ENCODE peak calls at places on chromosomes 4 and X, in eight cellular contexts. R is CD4-positive, alpha-beta memory T cell; M is vagina; B is left ventricle myocardium inferior; Q is uterus; Y is fibroblast of lung; T is spleen; D is dorsolateral prefrontal cortex. J is an unnamed sample.
A peak's percentile ranks its signal among the peaks of the same experiment; 100 is the strongest.

GRCh38 chr4:103303011-103303410 is 104.9 kb upstream of the CENPE start:
- DNase-seq in R (no peak), M (no peak), B (no peak), Q (no peak), Y (no peak), T (no peak), D (no peak), J (no peak)

GRCh38 chr4:32061916-32062315 is 1341.7 kb downstream of the PCDH7 start:
- DNase-seq in R (no peak), M (no peak), B (no peak), Q (no peak), Y (no peak), T (no peak), D (no peak), J (no peak)

GRCh38 chr4:88275516-88275915 is 8.8 kb downstream of the PPM1K start:
- DNase-seq in R (no peak), M (no peak), B (no peak), Q (no peak), Y (peak; percentile 47), T (no peak), D (no peak), J (no peak)

GRCh38 chr4:104879854-104880253 is 266.8 kb upstream of the TET2 start:
- DNase-seq in R (no peak), M (no peak), B (no peak), Q (no peak), Y (no peak), T (no peak), D (no peak), J (no peak)

GRCh38 chr4:52611030-52611555 is 48.0 kb downstream of the USP46 start:
- DNase-seq in R (no peak), M (no peak), B (no peak), Q (no peak), Y (no peak), T (no peak), D (no peak), J (no peak)

GRCh38 chrX:130654409-130654970 is 248.5 kb downstream of the ENOX2 start:
- DNase-seq in R (no peak), M (no peak), B (no peak), Q (no peak), Y (no peak), T (no peak), D (no peak), J (no peak)

GRCh38 chr4:85659626-85660213 is 184.8 kb downstream of the ARHGAP24 start:
- DNase-seq in R (no peak), M (no peak), B (no peak), Q (no peak), Y (no peak), T (no peak), D (no peak), J (no peak)

GRCh38 chr4:84503495-84504437 is 4.7 kb upstream of the NKX6-1 start:
- DNase-seq in R (no peak), M (no peak), B (no peak), Q (no peak), Y (peak; percentile 77), T (no peak), D (no peak), J (no peak)

GRCh38 chr4:19961092-19961491 is 290.6 kb upstream of the SLIT2 start:
- DNase-seq in R (no peak), M (no peak), B (no peak), Q (no peak), Y (peak; percentile 65), T (no peak), D (no peak), J (no peak)

GRCh38 chrX:39682778-39683177 is 415.0 kb downstream of the BCOR start:
- DNase-seq in R (no peak), M (no peak), B (no peak), Q (no peak), Y (no peak), T (no peak), D (no peak), J (no peak)

GRCh38 chr4:40323866-40324265 is 11.3 kb upstream of the CHRNA9 start:
- DNase-seq in R (no peak), M (no peak), B (no peak), Q (peak; percentile 39), Y (no peak), T (no peak), D (no peak), J (no peak)

GRCh38 chr4:141350122-141350904 is 129.6 kb downstream of the ZNF330 start:
- DNase-seq in R (no peak), M (no peak), B (no peak), Q (peak; percentile 37), Y (peak; percentile 94), T (no peak), D (no peak), J (no peak)

GRCh38 chr4:140876597-140877364 is 120.6 kb upstream of the TBC1D9 start:
- DNase-seq in R (no peak), M (no peak), B (no peak), Q (no peak), Y (peak; percentile 58), T (no peak), D (no peak), J (no peak)

GRCh38 chr4:128566688-128567087 is 242.8 kb upstream of the JADE1 start:
- DNase-seq in R (no peak), M (no peak), B (no peak), Q (no peak), Y (no peak), T (no peak), D (no peak), J (no peak)

GRCh38 chr4:142645478-142646108 is 200.5 kb downstream of the INPP4B start:
- DNase-seq in R (no peak), M (no peak), B (no peak), Q (no peak), Y (no peak), T (no peak), D (no peak), J (no peak)

GRCh38 chr4:123956204-123956603 is 559.6 kb downstream of the SPRY1 start:
- DNase-seq in R (no peak), M (no peak), B (no peak), Q (no peak), Y (no peak), T (no peak), D (no peak), J (no peak)

GRCh38 chrX:107766470-107767140 is 9.0 kb downstream of the TSC22D3 start:
- DNase-seq in R (no peak), M (peak; percentile 89), B (peak; percentile 53), Q (peak; percentile 71), Y (peak; percentile 48), T (no peak), D (no peak), J (no peak)

GRCh38 chrX:23803931-23804381 is 21.0 kb downstream of the SAT1 start:
- DNase-seq in R (no peak), M (no peak), B (peak; percentile 23), Q (no peak), Y (peak; percentile 76), T (no peak), D (no peak), J (no peak)

GRCh38 chr4:52983563-52984303 is 121.6 kb downstream of the RASL11B start:
- DNase-seq in R (no peak), M (no peak), B (no peak), Q (no peak), Y (peak; percentile 76), T (no peak), D (no peak), J (peak; percentile 21)

GRCh38 chr4:23856630-23857029 is 33.2 kb downstream of the PPARGC1A start:
- DNase-seq in R (no peak), M (no peak), B (peak; percentile 27), Q (no peak), Y (no peak), T (no peak), D (no peak), J (no peak)

GRCh38 chrX:33126469-33126868 is 84.9 kb downstream of the DMD start:
- DNase-seq in R (no peak), M (no peak), B (no peak), Q (no peak), Y (no peak), T (no peak), D (no peak), J (no peak)

DNA sequence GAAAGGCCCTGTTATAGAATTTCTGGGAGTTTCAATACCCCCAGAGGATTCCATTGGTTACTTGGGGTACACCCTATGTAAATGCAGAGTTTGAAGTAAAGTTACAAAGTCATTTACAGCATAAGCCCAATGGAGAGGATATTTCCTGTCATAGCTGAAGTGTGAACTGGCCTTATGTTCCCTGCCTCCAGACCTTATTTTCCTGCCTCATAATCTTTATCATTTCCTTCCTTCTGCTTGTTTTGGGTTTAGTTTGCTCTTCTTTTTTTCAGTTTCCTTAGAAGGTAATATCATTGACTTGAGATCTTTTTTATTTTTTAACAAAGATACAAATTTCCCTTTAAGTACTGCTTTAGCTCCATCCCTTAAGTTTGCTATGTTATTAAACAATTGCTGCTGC is 85.4 kb downstream of the PPEF1 start:
- DNase-seq in R (no peak), M (no peak), B (no peak), Q (no peak), Y (no peak), T (no peak), D (no peak), J (no peak)
- H3K27ac ChIP-seq in R (no peak overlapping the region), M (no peak overlapping the region), B (no peak overlapping the region), Q (no peak overlapping the region), Y (no peak overlapping the region), T (no peak overlapping the region), D (no peak overlapping the region), J (no peak overlapping the region)

GRCh38 chrX:136662976-136663375 is 15.0 kb downstream of the CD40LG start:
- DNase-seq in R (peak; percentile 33), M (no peak), B (no peak), Q (no peak), Y (no peak), T (no peak), D (no peak), J (no peak)
- H3K27ac ChIP-seq in R (peak overlapping the region; percentile 60), M (no peak overlapping the region), B (no peak overlapping the region), Q (no peak overlapping the region), Y (no peak overlapping the region), T (peak overlapping the region; percentile 62), D (no peak overlapping the region), J (no peak overlapping the region)

DNA sequence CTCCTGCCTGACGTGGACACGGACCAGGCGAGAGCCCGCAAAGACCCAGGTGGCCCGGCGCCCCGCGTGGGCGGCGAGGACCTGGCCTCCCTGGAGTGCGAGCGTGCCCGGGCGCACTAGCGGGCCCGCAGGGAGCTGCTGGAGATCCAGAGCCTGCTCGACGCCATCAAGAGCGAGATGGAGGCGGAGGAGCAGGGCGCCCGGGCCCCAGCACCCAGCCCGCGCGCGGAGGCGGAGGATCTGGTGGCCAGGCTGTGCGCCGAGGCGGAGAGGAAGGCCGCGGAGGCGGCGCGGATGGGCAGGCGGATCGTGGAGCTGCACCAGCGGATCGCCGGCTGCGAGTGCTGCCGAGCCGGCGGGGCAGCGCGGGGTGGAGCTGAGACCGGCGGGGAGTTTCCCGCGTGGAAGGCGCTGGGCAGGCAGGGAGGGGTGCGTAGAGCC is 18.2 kb downstream of the MRFAP1 start:
- DNase-seq in R (peak; percentile 74), M (no peak), B (peak; percentile 53), Q (no peak), Y (peak; percentile 15), T (peak; percentile 88), D (no peak), J (no peak)
- H3K27ac ChIP-seq in R (peak overlapping the region; percentile 37), M (peak overlapping the region; percentile 75), B (peak overlapping the region; percentile 68), Q (peak overlapping the region; percentile 84), Y (no peak overlapping the region), T (peak overlapping the region; percentile 75), D (peak overlapping the region; percentile 70), J (no peak overlapping the region)

GRCh38 chr4:158125325-158125724 is 47.5 kb downstream of the GASK1B start:
- DNase-seq in R (no peak), M (no peak), B (no peak), Q (no peak), Y (no peak), T (no peak), D (no peak), J (no peak)

GRCh38 chr4:158122501-158122900 is 50.3 kb downstream of the GASK1B start:
- DNase-seq in R (no peak), M (no peak), B (no peak), Q (no peak), Y (peak; percentile 56), T (no peak), D (no peak), J (no peak)

GRCh38 chr4:158121203-158121586 is 51.6 kb downstream of the GASK1B start:
- DNase-seq in R (no peak), M (no peak), B (no peak), Q (peak; percentile 81), Y (peak; percentile 100), T (no peak), D (no peak), J (no peak)
- H3K27ac ChIP-seq in R (no peak overlapping the region), M (peak overlapping the region; percentile 57), B (peak overlapping the region; percentile 72), Q (peak overlapping the region; percentile 67), Y (peak overlapping the region; percentile 40), T (peak overlapping the region; percentile 33), D (peak overlapping the region; percentile 37), J (no peak overlapping the region)